ENCODE peak calls at places on chromosomes 1 and 21, in eight cellular contexts. One of them, this sample, is unnamed.

GRCh38 chr1:20935717-20936116 is 148.6 kb upstream of the HP1BP3 start:
- DNase-seq in AG04450: no peak
- DNase-seq in ELF-1: no peak
- DNase-seq in GDM1: no peak
- DNase-seq in ELR: no peak
- DNase-seq in AG08396: no peak
- DNase-seq in nucleus accumbens: no peak
- DNase-seq in stimulated activated CD4-positive, alpha-beta T cell treated with anti-CD3 and anti-CD28 coated beads, Interleukin-15, amount 100 ng/mL, for 1 hour: no peak
- DNase-seq in this sample: no peak

GRCh38 chr1:226565476-226565875 is 16.9 kb downstream of the STUM start:
- DNase-seq in AG04450: no peak
- DNase-seq in ELF-1: no peak
- DNase-seq in GDM1: no peak
- DNase-seq in ELR: no peak
- DNase-seq in AG08396: no peak
- DNase-seq in nucleus accumbens: no peak
- DNase-seq in stimulated activated CD4-positive, alpha-beta T cell treated with anti-CD3 and anti-CD28 coated beads, Interleukin-15, amount 100 ng/mL, for 1 hour: no peak
- DNase-seq in this sample: no peak

GRCh38 chr1:166905930-166906329 is 29.9 kb upstream of the TADA1 start:
- DNase-seq in AG04450: no peak
- DNase-seq in ELF-1: no peak
- DNase-seq in GDM1: no peak
- DNase-seq in ELR: peak; percentile 55
- DNase-seq in AG08396: peak; percentile 52
- DNase-seq in nucleus accumbens: no peak
- DNase-seq in stimulated activated CD4-positive, alpha-beta T cell treated with anti-CD3 and anti-CD28 coated beads, Interleukin-15, amount 100 ng/mL, for 1 hour: no peak
- DNase-seq in this sample: peak; percentile 27

GRCh38 chr1:17922833-17923232 is 167.7 kb downstream of the ACTL8 start:
- DNase-seq in AG04450: no peak
- DNase-seq in ELF-1: peak; percentile 22
- DNase-seq in GDM1: no peak
- DNase-seq in ELR: peak; percentile 49
- DNase-seq in AG08396: peak; percentile 35
- DNase-seq in nucleus accumbens: peak; percentile 11
- DNase-seq in stimulated activated CD4-positive, alpha-beta T cell treated with anti-CD3 and anti-CD28 coated beads, Interleukin-15, amount 100 ng/mL, for 1 hour: no peak
- DNase-seq in this sample: peak; percentile 61

GRCh38 chr1:27527857-27528700 is 38.1 kb upstream of the WASF2 start:
- DNase-seq in AG04450: no peak
- DNase-seq in ELF-1: peak; percentile 75
- DNase-seq in GDM1: no peak
- DNase-seq in ELR: no peak
- DNase-seq in AG08396: no peak
- DNase-seq in nucleus accumbens: peak; percentile 50
- DNase-seq in stimulated activated CD4-positive, alpha-beta T cell treated with anti-CD3 and anti-CD28 coated beads, Interleukin-15, amount 100 ng/mL, for 1 hour: peak; percentile 47
- DNase-seq in this sample: no peak

GRCh38 chr1:218377143-218377660 is 32.1 kb downstream of the TGFB2 start:
- DNase-seq in AG04450: peak; percentile 93
- DNase-seq in ELF-1: no peak
- DNase-seq in GDM1: no peak
- DNase-seq in ELR: peak; percentile 98
- DNase-seq in AG08396: peak; percentile 76
- DNase-seq in nucleus accumbens: no peak
- DNase-seq in stimulated activated CD4-positive, alpha-beta T cell treated with anti-CD3 and anti-CD28 coated beads, Interleukin-15, amount 100 ng/mL, for 1 hour: peak; percentile 25
- DNase-seq in this sample: peak; percentile 85

GRCh38 chr1:43007377-43008105 is 48.9 kb upstream of the SLC2A1 start:
- DNase-seq in AG04450: no peak
- DNase-seq in ELF-1: peak; percentile 51
- DNase-seq in GDM1: no peak
- DNase-seq in ELR: no peak
- DNase-seq in AG08396: no peak
- DNase-seq in nucleus accumbens: no peak
- DNase-seq in stimulated activated CD4-positive, alpha-beta T cell treated with anti-CD3 and anti-CD28 coated beads, Interleukin-15, amount 100 ng/mL, for 1 hour: no peak
- DNase-seq in this sample: no peak

GRCh38 chr1:116075981-116076380 is 35.2 kb upstream of the MAB21L3 start:
- DNase-seq in AG04450: no peak
- DNase-seq in ELF-1: no peak
- DNase-seq in GDM1: no peak
- DNase-seq in ELR: peak; percentile 80
- DNase-seq in AG08396: no peak
- DNase-seq in nucleus accumbens: no peak
- DNase-seq in stimulated activated CD4-positive, alpha-beta T cell treated with anti-CD3 and anti-CD28 coated beads, Interleukin-15, amount 100 ng/mL, for 1 hour: no peak
- DNase-seq in this sample: no peak

GRCh38 chr1:227890451-227891222 is 57.1 kb downstream of the WNT9A start:
- DNase-seq in AG04450: no peak
- DNase-seq in ELF-1: peak; percentile 0
- DNase-seq in GDM1: no peak
- DNase-seq in ELR: no peak
- DNase-seq in AG08396: no peak
- DNase-seq in nucleus accumbens: no peak
- DNase-seq in stimulated activated CD4-positive, alpha-beta T cell treated with anti-CD3 and anti-CD28 coated beads, Interleukin-15, amount 100 ng/mL, for 1 hour: no peak
- DNase-seq in this sample: no peak

GRCh38 chr1:90558126-90558525 is 159.0 kb downstream of the BARHL2 start:
- DNase-seq in AG04450: no peak
- DNase-seq in ELF-1: peak; percentile 90
- DNase-seq in GDM1: no peak
- DNase-seq in ELR: no peak
- DNase-seq in AG08396: no peak
- DNase-seq in nucleus accumbens: no peak
- DNase-seq in stimulated activated CD4-positive, alpha-beta T cell treated with anti-CD3 and anti-CD28 coated beads, Interleukin-15, amount 100 ng/mL, for 1 hour: no peak
- DNase-seq in this sample: no peak

GRCh38 chr1:153791856-153792253 is 16.6 kb downstream of the SLC27A3 start:
- DNase-seq in AG04450: peak; percentile 23
- DNase-seq in ELF-1: peak; percentile 73
- DNase-seq in GDM1: no peak
- DNase-seq in ELR: peak; percentile 72
- DNase-seq in AG08396: peak; percentile 48
- DNase-seq in nucleus accumbens: no peak
- DNase-seq in stimulated activated CD4-positive, alpha-beta T cell treated with anti-CD3 and anti-CD28 coated beads, Interleukin-15, amount 100 ng/mL, for 1 hour: no peak
- DNase-seq in this sample: peak; percentile 50

GRCh38 chr1:2556277-2557145 is at the start of gene TNFRSF14:
- DNase-seq in AG04450: no peak
- DNase-seq in ELF-1: no peak
- DNase-seq in GDM1: no peak
- DNase-seq in ELR: peak; percentile 55
- DNase-seq in AG08396: peak; percentile 79
- DNase-seq in nucleus accumbens: peak; percentile 37
- DNase-seq in stimulated activated CD4-positive, alpha-beta T cell treated with anti-CD3 and anti-CD28 coated beads, Interleukin-15, amount 100 ng/mL, for 1 hour: peak; percentile 57
- DNase-seq in this sample: peak; percentile 77

GRCh38 chr21:31665397-31665796 is 5.9 kb downstream of the SOD1 start:
- DNase-seq in AG04450: no peak
- DNase-seq in ELF-1: no peak
- DNase-seq in GDM1: no peak
- DNase-seq in ELR: no peak
- DNase-seq in AG08396: no peak
- DNase-seq in nucleus accumbens: peak; percentile 33
- DNase-seq in stimulated activated CD4-positive, alpha-beta T cell treated with anti-CD3 and anti-CD28 coated beads, Interleukin-15, amount 100 ng/mL, for 1 hour: no peak
- DNase-seq in this sample: no peak

GRCh38 chr1:150210741-150211140 is 25.2 kb downstream of the ANP32E start:
- DNase-seq in AG04450: no peak
- DNase-seq in ELF-1: no peak
- DNase-seq in GDM1: no peak
- DNase-seq in ELR: no peak
- DNase-seq in AG08396: no peak
- DNase-seq in nucleus accumbens: no peak
- DNase-seq in stimulated activated CD4-positive, alpha-beta T cell treated with anti-CD3 and anti-CD28 coated beads, Interleukin-15, amount 100 ng/mL, for 1 hour: no peak
- DNase-seq in this sample: no peak

GRCh38 chr1:228043281-228043845 is 36.6 kb downstream of the WNT3A start:
- DNase-seq in AG04450: no peak
- DNase-seq in ELF-1: peak; percentile 48
- DNase-seq in GDM1: no peak
- DNase-seq in ELR: peak; percentile 51
- DNase-seq in AG08396: no peak
- DNase-seq in nucleus accumbens: no peak
- DNase-seq in stimulated activated CD4-positive, alpha-beta T cell treated with anti-CD3 and anti-CD28 coated beads, Interleukin-15, amount 100 ng/mL, for 1 hour: no peak
- DNase-seq in this sample: no peak

GRCh38 chr1:194339451-194339850 is 1153.0 kb upstream of the B3GALT2 start:
- DNase-seq in AG04450: no peak
- DNase-seq in ELF-1: no peak
- DNase-seq in GDM1: no peak
- DNase-seq in ELR: no peak
- DNase-seq in AG08396: no peak
- DNase-seq in nucleus accumbens: no peak
- DNase-seq in stimulated activated CD4-positive, alpha-beta T cell treated with anti-CD3 and anti-CD28 coated beads, Interleukin-15, amount 100 ng/mL, for 1 hour: no peak
- DNase-seq in this sample: no peak

GRCh38 chr1:66546045-66546810 is 12.3 kb downstream of the SGIP1 start:
- DNase-seq in AG04450: no peak
- DNase-seq in ELF-1: no peak
- DNase-seq in GDM1: no peak
- DNase-seq in ELR: no peak
- DNase-seq in AG08396: no peak
- DNase-seq in nucleus accumbens: no peak
- DNase-seq in stimulated activated CD4-positive, alpha-beta T cell treated with anti-CD3 and anti-CD28 coated beads, Interleukin-15, amount 100 ng/mL, for 1 hour: no peak
- DNase-seq in this sample: no peak

GRCh38 chr1:6998267-6998666 is 213.0 kb downstream of the CAMTA1 start:
- DNase-seq in AG04450: no peak
- DNase-seq in ELF-1: peak; percentile 80
- DNase-seq in GDM1: no peak
- DNase-seq in ELR: no peak
- DNase-seq in AG08396: no peak
- DNase-seq in nucleus accumbens: no peak
- DNase-seq in stimulated activated CD4-positive, alpha-beta T cell treated with anti-CD3 and anti-CD28 coated beads, Interleukin-15, amount 100 ng/mL, for 1 hour: no peak
- DNase-seq in this sample: no peak

GRCh38 chr1:61353797-61354406 is 271.5 kb downstream of the NFIA start:
- DNase-seq in AG04450: no peak
- DNase-seq in ELF-1: no peak
- DNase-seq in GDM1: no peak
- DNase-seq in ELR: no peak
- DNase-seq in AG08396: no peak
- DNase-seq in nucleus accumbens: no peak
- DNase-seq in stimulated activated CD4-positive, alpha-beta T cell treated with anti-CD3 and anti-CD28 coated beads, Interleukin-15, amount 100 ng/mL, for 1 hour: no peak
- DNase-seq in this sample: no peak

GRCh38 chr1:98794196-98794886 is 132.8 kb downstream of the SNX7 start:
- DNase-seq in AG04450: peak; percentile 48
- DNase-seq in ELF-1: peak; percentile 43
- DNase-seq in GDM1: peak; percentile 28
- DNase-seq in ELR: peak; percentile 72
- DNase-seq in AG08396: peak; percentile 56
- DNase-seq in nucleus accumbens: no peak
- DNase-seq in stimulated activated CD4-positive, alpha-beta T cell treated with anti-CD3 and anti-CD28 coated beads, Interleukin-15, amount 100 ng/mL, for 1 hour: no peak
- DNase-seq in this sample: peak; percentile 78

GRCh38 chr1:116881879-116882520 is 27.7 kb upstream of the PTGFRN start:
- DNase-seq in AG04450: peak; percentile 18
- DNase-seq in ELF-1: peak; percentile 59
- DNase-seq in GDM1: peak; percentile 60
- DNase-seq in ELR: peak; percentile 39
- DNase-seq in AG08396: peak; percentile 38
- DNase-seq in nucleus accumbens: peak; percentile 45
- DNase-seq in stimulated activated CD4-positive, alpha-beta T cell treated with anti-CD3 and anti-CD28 coated beads, Interleukin-15, amount 100 ng/mL, for 1 hour: no peak
- DNase-seq in this sample: peak; percentile 86

GRCh38 chr1:227914801-227915563 is 32.8 kb downstream of the WNT9A start:
- DNase-seq in AG04450: no peak
- DNase-seq in ELF-1: no peak
- DNase-seq in GDM1: no peak
- DNase-seq in ELR: no peak
- DNase-seq in AG08396: no peak
- DNase-seq in nucleus accumbens: no peak
- DNase-seq in stimulated activated CD4-positive, alpha-beta T cell treated with anti-CD3 and anti-CD28 coated beads, Interleukin-15, amount 100 ng/mL, for 1 hour: no peak
- DNase-seq in this sample: no peak

GRCh38 chr1:90402893-90403849 is 313.9 kb downstream of the BARHL2 start:
- DNase-seq in AG04450: peak; percentile 87
- DNase-seq in ELF-1: peak; percentile 78
- DNase-seq in GDM1: no peak
- DNase-seq in ELR: peak; percentile 99
- DNase-seq in AG08396: peak; percentile 15
- DNase-seq in nucleus accumbens: no peak
- DNase-seq in stimulated activated CD4-positive, alpha-beta T cell treated with anti-CD3 and anti-CD28 coated beads, Interleukin-15, amount 100 ng/mL, for 1 hour: no peak
- DNase-seq in this sample: peak; percentile 36

GRCh38 chr1:160078392-160079195 is 2.7 kb upstream of the KCNJ9 start:
- DNase-seq in AG04450: no peak
- DNase-seq in ELF-1: peak; percentile 84
- DNase-seq in GDM1: peak; percentile 14
- DNase-seq in ELR: peak; percentile 44
- DNase-seq in AG08396: peak; percentile 70
- DNase-seq in nucleus accumbens: peak; percentile 68
- DNase-seq in stimulated activated CD4-positive, alpha-beta T cell treated with anti-CD3 and anti-CD28 coated beads, Interleukin-15, amount 100 ng/mL, for 1 hour: peak; percentile 40
- DNase-seq in this sample: peak; percentile 70

GRCh38 chr1:174883361-174883760 is 116.4 kb upstream of the CACYBP start:
- DNase-seq in AG04450: no peak
- DNase-seq in ELF-1: peak; percentile 42
- DNase-seq in GDM1: no peak
- DNase-seq in ELR: peak; percentile 15
- DNase-seq in AG08396: peak; percentile 26
- DNase-seq in nucleus accumbens: no peak
- DNase-seq in stimulated activated CD4-positive, alpha-beta T cell treated with anti-CD3 and anti-CD28 coated beads, Interleukin-15, amount 100 ng/mL, for 1 hour: no peak
- DNase-seq in this sample: peak; percentile 18

GRCh38 chr1:230158422-230159291 is 91.6 kb downstream of the GALNT2 start:
- DNase-seq in AG04450: no peak
- DNase-seq in ELF-1: no peak
- DNase-seq in GDM1: no peak
- DNase-seq in ELR: no peak
- DNase-seq in AG08396: no peak
- DNase-seq in nucleus accumbens: no peak
- DNase-seq in stimulated activated CD4-positive, alpha-beta T cell treated with anti-CD3 and anti-CD28 coated beads, Interleukin-15, amount 100 ng/mL, for 1 hour: no peak
- DNase-seq in this sample: no peak

GRCh38 chr1:231971397-231972233 is 345.0 kb downstream of the DISC1 start:
- DNase-seq in AG04450: no peak
- DNase-seq in ELF-1: no peak
- DNase-seq in GDM1: no peak
- DNase-seq in ELR: peak; percentile 25
- DNase-seq in AG08396: no peak
- DNase-seq in nucleus accumbens: no peak
- DNase-seq in stimulated activated CD4-positive, alpha-beta T cell treated with anti-CD3 and anti-CD28 coated beads, Interleukin-15, amount 100 ng/mL, for 1 hour: no peak
- DNase-seq in this sample: peak; percentile 22

GRCh38 chr21:29499734-29500343 is 201.1 kb downstream of the BACH1 start:
- DNase-seq in AG04450: no peak
- DNase-seq in ELF-1: peak; percentile 78
- DNase-seq in GDM1: no peak
- DNase-seq in ELR: peak; percentile 71
- DNase-seq in AG08396: peak; percentile 26
- DNase-seq in nucleus accumbens: no peak
- DNase-seq in stimulated activated CD4-positive, alpha-beta T cell treated with anti-CD3 and anti-CD28 coated beads, Interleukin-15, amount 100 ng/mL, for 1 hour: no peak
- DNase-seq in this sample: peak; percentile 27

GRCh38 chr1:158998781-158999161 is 10.9 kb upstream of the IFI16 start:
- DNase-seq in AG04450: peak; percentile 18
- DNase-seq in ELF-1: peak; percentile 54
- DNase-seq in GDM1: peak; percentile 41
- DNase-seq in ELR: peak; percentile 71
- DNase-seq in AG08396: peak; percentile 12
- DNase-seq in nucleus accumbens: peak; percentile 47
- DNase-seq in stimulated activated CD4-positive, alpha-beta T cell treated with anti-CD3 and anti-CD28 coated beads, Interleukin-15, amount 100 ng/mL, for 1 hour: no peak
- DNase-seq in this sample: peak; percentile 38

GRCh38 chr21:38646213-38646837 is 148.0 kb upstream of the ERG start:
- DNase-seq in AG04450: no peak
- DNase-seq in ELF-1: no peak
- DNase-seq in GDM1: no peak
- DNase-seq in ELR: peak; percentile 78
- DNase-seq in AG08396: peak; percentile 56
- DNase-seq in nucleus accumbens: no peak
- DNase-seq in stimulated activated CD4-positive, alpha-beta T cell treated with anti-CD3 and anti-CD28 coated beads, Interleukin-15, amount 100 ng/mL, for 1 hour: no peak
- DNase-seq in this sample: peak; percentile 78

GRCh38 chr1:88800382-88801051 is 90.8 kb downstream of the GTF2B start:
- DNase-seq in AG04450: no peak
- DNase-seq in ELF-1: no peak
- DNase-seq in GDM1: no peak
- DNase-seq in ELR: peak; percentile 72
- DNase-seq in AG08396: peak; percentile 22
- DNase-seq in nucleus accumbens: no peak
- DNase-seq in stimulated activated CD4-positive, alpha-beta T cell treated with anti-CD3 and anti-CD28 coated beads, Interleukin-15, amount 100 ng/mL, for 1 hour: no peak
- DNase-seq in this sample: peak; percentile 26

GRCh38 chr1:180881806-180882509 is 30.7 kb upstream of the KIAA1614 start:
- DNase-seq in AG04450: no peak
- DNase-seq in ELF-1: peak; percentile 33
- DNase-seq in GDM1: peak; percentile 25
- DNase-seq in ELR: peak; percentile 77
- DNase-seq in AG08396: peak; percentile 57
- DNase-seq in nucleus accumbens: no peak
- DNase-seq in stimulated activated CD4-positive, alpha-beta T cell treated with anti-CD3 and anti-CD28 coated beads, Interleukin-15, amount 100 ng/mL, for 1 hour: no peak
- DNase-seq in this sample: peak; percentile 70

GRCh38 chr1:109876617-109877319 is 33.9 kb upstream of the CSF1 start:
- DNase-seq in AG04450: no peak
- DNase-seq in ELF-1: no peak
- DNase-seq in GDM1: no peak
- DNase-seq in ELR: peak; percentile 36
- DNase-seq in AG08396: no peak
- DNase-seq in nucleus accumbens: no peak
- DNase-seq in stimulated activated CD4-positive, alpha-beta T cell treated with anti-CD3 and anti-CD28 coated beads, Interleukin-15, amount 100 ng/mL, for 1 hour: no peak
- DNase-seq in this sample: peak; percentile 51